ENCODE peak calls at places on chromosomes 3 and 15, in seven cellular contexts. L is nucleus accumbens, Z is cardiac septum, W is astrocyte of the spinal cord, Q is tibial artery, T is iPS-NIHi11, E is H9. F is an unnamed sample.

GRCh38 chr3:127682576-127682975 is 9.8 kb downstream of the ABTB1 start:
- DNase-seq in L (no peak), Z (peak), W (no peak), Q (peak), T (no peak), E (peak), F (peak)

GRCh38 chr3:187533797-187534196 is 136.4 kb downstream of the SST start:
- DNase-seq in L (no peak), Z (no peak), W (no peak), Q (no peak), T (no peak), E (no peak), F (no peak)

GRCh38 chr15:58369261-58369699 is 62.5 kb upstream of the LIPC start:
- DNase-seq in L (no peak), Z (no peak), W (peak), Q (no peak), T (no peak), E (no peak), F (no peak)

GRCh38 chr3:42204867-42205599 is 61.0 kb downstream of the CCK start:
- DNase-seq in L (no peak), Z (no peak), W (no peak), Q (no peak), T (no peak), E (no peak), F (no peak)

GRCh38 chr15:68508485-68509189 is 70.2 kb upstream of the CORO2B start:
- DNase-seq in L (no peak), Z (no peak), W (no peak), Q (no peak), T (no peak), E (no peak), F (no peak)

GRCh38 chr3:37751967-37752660 is 109.6 kb upstream of the CTDSPL start:
- DNase-seq in L (no peak), Z (no peak), W (no peak), Q (no peak), T (no peak), E (no peak), F (no peak)

GRCh38 chr15:38474155-38474757 is 20.3 kb downstream of the FAM98B start:
- DNase-seq in L (no peak), Z (no peak), W (peak), Q (no peak), T (peak), E (no peak), F (no peak)

GRCh38 chr3:67462185-67462584 is 192.2 kb downstream of the SUCLG2 start:
- DNase-seq in L (no peak), Z (no peak), W (no peak), Q (no peak), T (no peak), E (no peak), F (no peak)

GRCh38 chr3:39313289-39313688 is 16.2 kb upstream of the CCR8 start:
- DNase-seq in L (no peak), Z (no peak), W (no peak), Q (no peak), T (no peak), E (no peak), F (no peak)

GRCh38 chr3:172201990-172202318 is 162.6 kb downstream of the FNDC3B start:
- DNase-seq in L (no peak), Z (no peak), W (peak), Q (no peak), T (no peak), E (no peak), F (peak)

GRCh38 chr3:128786434-128787020 is 60.5 kb downstream of the RAB7A start:
- DNase-seq in L (no peak), Z (no peak), W (no peak), Q (no peak), T (no peak), E (no peak), F (no peak)

GRCh38 chr3:58093573-58094195 is 85.5 kb downstream of the FLNB start:
- DNase-seq in L (no peak), Z (no peak), W (peak), Q (no peak), T (no peak), E (no peak), F (no peak)

GRCh38 chr3:65995030-65995429 is 43.7 kb downstream of the MAGI1 start:
- DNase-seq in L (no peak), Z (no peak), W (peak), Q (no peak), T (no peak), E (no peak), F (no peak)